ENCODE peak calls at places on chromosomes 4 and X, in nine cellular contexts. F is suprapubic skin, Z is heart left ventricle, S is IMR-90, G is adrenal gland, N is tibial nerve, M is right lobe of liver, A is testis, E is A549. Y is an unnamed sample.

GRCh38 chr4:88225216-88226107 is 58.9 kb downstream of the PPM1K start:
- DNase-seq in F (no peak), Z (no peak), S (peak; percentile 26), G (no peak), N (no peak), M (no peak), A (no peak), E (no peak), Y (no peak)

GRCh38 chr4:67751260-67751659 is 2.9 kb downstream of the GNRHR start:
- DNase-seq in F (no peak), Z (no peak), S (peak; percentile 51), G (no peak), N (no peak), M (no peak), A (no peak), E (no peak), Y (no peak)

GRCh38 chrX:49725923-49726904 is 30.4 kb upstream of the PAGE1 start:
- DNase-seq in F (no peak), Z (no peak), S (no peak), G (no peak), N (no peak), M (no peak), A (no peak), E (no peak), Y (no peak)

GRCh38 chr4:10020106-10020505 is 1.2 kb downstream of the SLC2A9 start:
- DNase-seq in F (no peak), Z (no peak), S (no peak), G (no peak), N (no peak), M (no peak), A (no peak), E (no peak), Y (no peak)

GRCh38 chr4:125849869-125850268 is 535.1 kb downstream of the FAT4 start:
- DNase-seq in F (no peak), Z (no peak), S (peak; percentile 68), G (no peak), N (no peak), M (no peak), A (no peak), E (no peak), Y (no peak)

GRCh38 chrX:23841847-23842522 is 59.0 kb downstream of the SAT1 start:
- DNase-seq in F (no peak), Z (no peak), S (no peak), G (no peak), N (no peak), M (no peak), A (no peak), E (no peak), Y (no peak)

GRCh38 chr4:183416878-183417277 is 27.6 kb upstream of the CDKN2AIP start:
- DNase-seq in F (peak; percentile 1), Z (no peak), S (no peak), G (no peak), N (no peak), M (no peak), A (no peak), E (no peak), Y (no peak)

GRCh38 chr4:122679946-122680345 is 52.6 kb upstream of the BBS12 start:
- DNase-seq in F (no peak), Z (no peak), S (peak; percentile 38), G (no peak), N (no peak), M (no peak), A (no peak), E (no peak), Y (no peak)

GRCh38 chr4:101114936-101115372 is 232.4 kb downstream of the PPP3CA start:
- DNase-seq in F (no peak), Z (no peak), S (peak; percentile 83), G (no peak), N (no peak), M (no peak), A (peak; percentile 65), E (peak; percentile 57), Y (no peak)

GRCh38 chrX:45351478-45351877 is 150.8 kb upstream of the DIPK2B start:
- DNase-seq in F (no peak), Z (no peak), S (peak; percentile 69), G (no peak), N (no peak), M (no peak), A (no peak), E (no peak), Y (no peak)

GRCh38 chrX:45352588-45352987 is 151.9 kb upstream of the DIPK2B start:
- DNase-seq in F (no peak), Z (no peak), S (no peak), G (no peak), N (no peak), M (no peak), A (no peak), E (no peak), Y (no peak)

GRCh38 chrX:45344597-45344996 is 143.9 kb upstream of the DIPK2B start:
- DNase-seq in F (no peak), Z (no peak), S (peak; percentile 81), G (no peak), N (no peak), M (no peak), A (no peak), E (no peak), Y (no peak)

GRCh38 chrX:45353462-45353861 is 152.8 kb upstream of the DIPK2B start:
- DNase-seq in F (no peak), Z (no peak), S (no peak), G (no peak), N (no peak), M (no peak), A (no peak), E (no peak), Y (no peak)

DNA sequence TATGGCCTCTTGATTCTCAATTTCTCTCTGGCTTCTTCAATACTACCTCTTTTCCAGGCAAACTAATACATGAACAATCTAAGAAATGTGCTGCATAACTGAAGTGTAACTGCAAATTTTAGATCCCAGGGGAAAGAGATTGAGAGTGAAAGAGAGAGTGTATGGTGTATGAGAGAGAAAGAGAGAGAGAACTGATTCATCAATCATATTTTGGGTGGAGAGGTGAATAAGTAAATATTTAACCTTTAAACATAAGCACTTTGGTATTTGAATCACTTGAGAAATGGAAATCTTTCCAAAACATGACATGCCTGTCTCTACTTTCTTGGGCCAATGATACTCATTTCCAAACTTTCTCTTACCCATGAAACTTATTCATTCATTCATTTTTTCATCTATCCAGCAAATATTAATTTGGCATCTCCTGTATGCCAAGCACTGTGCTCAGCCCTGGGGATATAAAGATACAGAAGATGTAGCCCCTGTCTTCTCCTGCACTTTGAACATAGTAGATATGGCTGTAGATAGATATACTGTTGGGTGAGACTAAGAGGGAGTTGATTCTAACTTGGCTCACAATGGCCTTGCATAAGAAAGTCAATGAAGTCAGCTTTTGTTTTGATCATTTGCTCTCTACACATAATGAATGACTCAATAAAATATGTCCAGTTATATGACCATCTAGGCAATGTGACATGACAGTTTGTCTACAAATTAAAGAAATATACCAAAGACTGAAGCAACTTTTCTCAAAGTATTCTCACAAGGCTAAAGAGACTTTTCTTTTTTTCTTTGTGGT is 147.4 kb upstream of the DIPK2B start:
- DNase-seq in F (no peak), Z (no peak), S (peak; percentile 21), G (no peak), N (no peak), M (no peak), A (no peak), E (no peak), Y (no peak)
- H3K4me1 ChIP-seq in F (no peaks in the 10 kb centered on the region), Z (no peaks in the 10 kb centered on the region), S (peaks cover 8% of the 10 kb centered on the region), G (no peaks in the 10 kb centered on the region), N (no peaks in the 10 kb centered on the region), M (no peaks in the 10 kb centered on the region), A (no peaks in the 10 kb centered on the region), E (peaks cover 12% of the 10 kb centered on the region), Y (no peaks in the 10 kb centered on the region)

GRCh38 chr4:70705146-70705855 is 16.5 kb upstream of the RUFY3 start:
- DNase-seq in F (peak; percentile 86), Z (peak; percentile 89), S (peak; percentile 46), G (peak; percentile 76), N (peak; percentile 49), M (peak; percentile 85), A (peak; percentile 77), E (peak; percentile 77), Y (peak; percentile 59)
- TF ChIP-seq POLR2A in F (peak; percentile 30), Z (no peak), S (peak; percentile 53), G (no peak), N (peak; percentile 34), M (peak; percentile 47), A (no peak), E (peak; percentile 44), Y (no peak)

DNA sequence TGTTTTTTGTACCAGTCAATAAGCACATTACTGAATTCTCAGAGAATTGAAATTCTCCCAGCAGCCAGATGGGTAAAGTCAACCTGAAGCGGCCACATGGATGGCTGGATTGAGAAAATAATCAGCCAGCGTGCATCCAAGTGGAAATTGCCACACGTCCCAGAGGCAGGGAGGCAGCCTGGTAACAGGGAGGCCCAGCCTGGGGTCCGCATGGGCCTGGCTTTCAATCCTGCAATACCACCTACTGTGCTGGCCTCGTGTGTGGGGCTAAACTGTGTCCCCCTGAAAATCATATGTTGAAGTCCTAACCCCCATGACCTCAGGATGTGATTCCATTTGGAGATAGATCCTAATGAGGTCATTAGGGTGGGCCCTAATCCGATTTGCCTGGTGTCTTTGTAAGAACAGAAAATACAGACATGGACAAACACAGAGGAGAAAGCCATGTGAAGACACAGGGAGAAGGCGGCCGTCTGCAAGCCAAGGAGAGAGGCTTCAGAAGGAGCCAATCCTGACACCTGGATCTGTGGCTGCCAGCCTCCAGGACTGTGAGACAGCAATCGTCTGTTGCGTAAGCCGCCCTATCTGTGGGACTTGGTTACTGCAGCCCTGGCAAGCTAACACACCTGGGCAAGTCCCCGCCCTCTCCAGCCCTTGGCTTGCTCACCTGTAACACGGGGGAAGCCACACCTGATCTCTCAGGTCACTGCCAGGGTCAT is 90.3 kb downstream of the JAKMIP1 start:
- DNase-seq in F (no peak), Z (no peak), S (no peak), G (no peak), N (no peak), M (no peak), A (peak; percentile 6), E (peak; percentile 26), Y (no peak)
- H3K4me1 ChIP-seq in F (no peaks in the 10 kb centered on the region), Z (no peaks in the 10 kb centered on the region), S (no peaks in the 10 kb centered on the region), G (no peaks in the 10 kb centered on the region), N (no peaks in the 10 kb centered on the region), M (no peaks in the 10 kb centered on the region), A (no peaks in the 10 kb centered on the region), E (no peaks in the 10 kb centered on the region), Y (no peaks in the 10 kb centered on the region)

GRCh38 chrX:118977424-118977823 is 3.0 kb downstream of the LONRF3 start:
- DNase-seq in F (no peak), Z (no peak), S (no peak), G (no peak), N (no peak), M (no peak), A (no peak), E (no peak), Y (no peak)

GRCh38 chrX:118974908-118975671 is 672 bp downstream of the LONRF3 start:
- DNase-seq in F (peak; percentile 70), Z (peak; percentile 59), S (no peak), G (peak; percentile 44), N (no peak), M (peak; percentile 59), A (peak; percentile 28), E (peak; percentile 66), Y (peak; percentile 31)

GRCh38 chrX:118976599-118977340 is 2.4 kb downstream of the LONRF3 start:
- DNase-seq in F (peak; percentile 68), Z (peak; percentile 73), S (no peak), G (peak; percentile 65), N (no peak), M (peak; percentile 68), A (peak; percentile 31), E (peak; percentile 61), Y (peak; percentile 23)

GRCh38 chrX:118974088-118974907 is at the start of gene LONRF3:
- DNase-seq in F (peak; percentile 87), Z (peak; percentile 84), S (peak; percentile 3), G (peak; percentile 73), N (peak; percentile 84), M (peak; percentile 81), A (peak; percentile 89), E (peak; percentile 60), Y (peak; percentile 83)

GRCh38 chrX:118975831-118976598 is 1.6 kb downstream of the LONRF3 start:
- DNase-seq in F (peak; percentile 87), Z (peak; percentile 83), S (peak; percentile 3), G (peak; percentile 84), N (peak; percentile 65), M (peak; percentile 82), A (peak; percentile 60), E (peak; percentile 71), Y (peak; percentile 77)
- TF ChIP-seq POLR2A in F (no peak), Z (no peak), S (no peak), G (no peak), N (peak; percentile 28), M (peak; percentile 62), A (no peak), E (no peak), Y (peak; percentile 51)